ENCODE peak calls at places on chromosome 16, in eight cellular contexts. One of them, this sample, is unnamed.

GRCh38 chr16:24178496-24178895 is 77.6 kb upstream of the CACNG3 start:
- DNase-seq in GM23338: peak
- DNase-seq in GM12878: no peak
- DNase-seq in H1: peak
- DNase-seq in SK-N-SH: no peak
- DNase-seq in K562: peak
- DNase-seq in endothelial cell of umbilical vein: no peak
- DNase-seq in HepG2: no peak
- DNase-seq in this sample: no peak

GRCh38 chr16:73365010-73365409 is 317.1 kb upstream of the ZFHX3 start:
- DNase-seq in GM23338: no peak
- DNase-seq in GM12878: no peak
- DNase-seq in H1: no peak
- DNase-seq in SK-N-SH: peak
- DNase-seq in K562: no peak
- DNase-seq in endothelial cell of umbilical vein: no peak
- DNase-seq in HepG2: no peak
- DNase-seq in this sample: no peak

GRCh38 chr16:72109300-72109699 is 15.7 kb downstream of the DHX38 start:
- DNase-seq in GM23338: no peak
- DNase-seq in GM12878: no peak
- DNase-seq in H1: no peak
- DNase-seq in SK-N-SH: no peak
- DNase-seq in K562: no peak
- DNase-seq in endothelial cell of umbilical vein: no peak
- DNase-seq in HepG2: no peak
- DNase-seq in this sample: no peak

GRCh38 chr16:88700636-88701482 is 5.3 kb downstream of the RNF166 start:
- DNase-seq in GM23338: no peak
- DNase-seq in GM12878: peak
- DNase-seq in H1: no peak
- DNase-seq in SK-N-SH: no peak
- DNase-seq in K562: peak
- DNase-seq in endothelial cell of umbilical vein: peak
- DNase-seq in HepG2: peak
- DNase-seq in this sample: no peak

GRCh38 chr16:8718753-8719386 is 44.5 kb downstream of the ABAT start:
- DNase-seq in GM23338: no peak
- DNase-seq in GM12878: no peak
- DNase-seq in H1: no peak
- DNase-seq in SK-N-SH: no peak
- DNase-seq in K562: no peak
- DNase-seq in endothelial cell of umbilical vein: no peak
- DNase-seq in HepG2: no peak
- DNase-seq in this sample: no peak

GRCh38 chr16:81778861-81779539 is at the start of gene PLCG2:
- DNase-seq in GM23338: peak
- DNase-seq in GM12878: no peak
- DNase-seq in H1: peak
- DNase-seq in SK-N-SH: peak
- DNase-seq in K562: peak
- DNase-seq in endothelial cell of umbilical vein: peak
- DNase-seq in HepG2: no peak
- DNase-seq in this sample: peak

GRCh38 chr16:72995151-72995881 is 52.6 kb downstream of the ZFHX3 start:
- DNase-seq in GM23338: peak
- DNase-seq in GM12878: no peak
- DNase-seq in H1: peak
- DNase-seq in SK-N-SH: peak
- DNase-seq in K562: peak
- DNase-seq in endothelial cell of umbilical vein: no peak
- DNase-seq in HepG2: no peak
- DNase-seq in this sample: no peak

GRCh38 chr16:54952195-54952594 is 21.5 kb downstream of the IRX5 start:
- DNase-seq in GM23338: no peak
- DNase-seq in GM12878: no peak
- DNase-seq in H1: no peak
- DNase-seq in SK-N-SH: no peak
- DNase-seq in K562: no peak
- DNase-seq in endothelial cell of umbilical vein: no peak
- DNase-seq in HepG2: no peak
- DNase-seq in this sample: no peak

GRCh38 chr16:27367463-27368357 is 34.3 kb upstream of the IL21R start:
- DNase-seq in GM23338: peak
- DNase-seq in GM12878: peak
- DNase-seq in H1: peak
- DNase-seq in SK-N-SH: peak
- DNase-seq in K562: peak
- DNase-seq in endothelial cell of umbilical vein: peak
- DNase-seq in HepG2: peak
- DNase-seq in this sample: peak

GRCh38 chr16:29784901-29785500 is 5.5 kb upstream of the KIF22 start:
- DNase-seq in GM23338: peak
- DNase-seq in GM12878: no peak
- DNase-seq in H1: peak
- DNase-seq in SK-N-SH: no peak
- DNase-seq in K562: peak
- DNase-seq in endothelial cell of umbilical vein: peak
- DNase-seq in HepG2: no peak
- DNase-seq in this sample: no peak

GRCh38 chr16:71230122-71230845 is at the start of gene HYDIN:
- DNase-seq in GM23338: peak
- DNase-seq in GM12878: no peak
- DNase-seq in H1: peak
- DNase-seq in SK-N-SH: peak
- DNase-seq in K562: peak
- DNase-seq in endothelial cell of umbilical vein: peak
- DNase-seq in HepG2: peak
- DNase-seq in this sample: no peak

GRCh38 chr16:12067714-12068401 is 91.3 kb downstream of the SNX29 start:
- DNase-seq in GM23338: peak
- DNase-seq in GM12878: no peak
- DNase-seq in H1: peak
- DNase-seq in SK-N-SH: peak
- DNase-seq in K562: peak
- DNase-seq in endothelial cell of umbilical vein: peak
- DNase-seq in HepG2: peak
- DNase-seq in this sample: peak

GRCh38 chr16:11183035-11183812 is 72.8 kb downstream of the SOCS1 start:
- DNase-seq in GM23338: peak
- DNase-seq in GM12878: peak
- DNase-seq in H1: peak
- DNase-seq in SK-N-SH: no peak
- DNase-seq in K562: no peak
- DNase-seq in endothelial cell of umbilical vein: no peak
- DNase-seq in HepG2: no peak
- DNase-seq in this sample: no peak

GRCh38 chr16:80591071-80591935 is 50.5 kb downstream of the DYNLRB2 start:
- DNase-seq in GM23338: no peak
- DNase-seq in GM12878: no peak
- DNase-seq in H1: no peak
- DNase-seq in SK-N-SH: no peak
- DNase-seq in K562: no peak
- DNase-seq in endothelial cell of umbilical vein: no peak
- DNase-seq in HepG2: no peak
- DNase-seq in this sample: no peak

GRCh38 chr16:12497558-12497957 is 306.1 kb downstream of the CPPED1 start:
- DNase-seq in GM23338: no peak
- DNase-seq in GM12878: no peak
- DNase-seq in H1: no peak
- DNase-seq in SK-N-SH: no peak
- DNase-seq in K562: no peak
- DNase-seq in endothelial cell of umbilical vein: no peak
- DNase-seq in HepG2: no peak
- DNase-seq in this sample: no peak

GRCh38 chr16:81581107-81581506 is 136.5 kb downstream of the CMIP start:
- DNase-seq in GM23338: no peak
- DNase-seq in GM12878: no peak
- DNase-seq in H1: no peak
- DNase-seq in SK-N-SH: no peak
- DNase-seq in K562: no peak
- DNase-seq in endothelial cell of umbilical vein: no peak
- DNase-seq in HepG2: no peak
- DNase-seq in this sample: no peak

GRCh38 chr16:81181013-81181720 is 57.3 kb upstream of the BCO1 start:
- DNase-seq in GM23338: peak
- DNase-seq in GM12878: no peak
- DNase-seq in H1: peak
- DNase-seq in SK-N-SH: no peak
- DNase-seq in K562: peak
- DNase-seq in endothelial cell of umbilical vein: peak
- DNase-seq in HepG2: peak
- DNase-seq in this sample: peak

GRCh38 chr16:72924918-72925630 is 122.9 kb downstream of the ZFHX3 start:
- DNase-seq in GM23338: no peak
- DNase-seq in GM12878: no peak
- DNase-seq in H1: no peak
- DNase-seq in SK-N-SH: no peak
- DNase-seq in K562: no peak
- DNase-seq in endothelial cell of umbilical vein: no peak
- DNase-seq in HepG2: peak
- DNase-seq in this sample: no peak

GRCh38 chr16:12258806-12259205 is 282.3 kb downstream of the SNX29 start:
- DNase-seq in GM23338: no peak
- DNase-seq in GM12878: no peak
- DNase-seq in H1: no peak
- DNase-seq in SK-N-SH: no peak
- DNase-seq in K562: no peak
- DNase-seq in endothelial cell of umbilical vein: no peak
- DNase-seq in HepG2: no peak
- DNase-seq in this sample: no peak

DNA sequence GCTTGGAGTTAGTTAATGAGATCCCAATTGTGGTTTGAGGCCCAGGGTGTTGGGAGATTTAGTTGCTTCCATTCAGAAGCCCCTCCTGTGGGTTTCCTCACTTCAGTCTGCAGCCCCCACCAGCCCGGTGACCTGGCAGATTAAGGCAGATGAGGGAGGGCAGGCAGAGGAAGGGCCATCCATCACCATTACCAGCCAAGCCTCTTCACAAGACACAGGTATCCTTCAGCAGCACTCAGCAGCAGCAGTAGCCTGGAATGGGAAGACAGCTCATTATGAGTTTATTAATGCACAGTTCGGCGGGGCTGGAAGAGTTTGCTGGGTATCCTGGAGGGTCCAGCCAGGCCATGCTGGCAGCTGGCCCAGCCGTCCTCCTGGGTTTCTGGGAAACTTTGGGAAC is 90.0 kb upstream of the GPRC5B start:
- DNase-seq in GM23338: no peak
- DNase-seq in GM12878: no peak
- DNase-seq in H1: no peak
- DNase-seq in SK-N-SH: no peak
- DNase-seq in K562: no peak
- DNase-seq in endothelial cell of umbilical vein: no peak
- DNase-seq in HepG2: no peak
- DNase-seq in this sample: no peak
- H3K4me2 ChIP-seq in GM23338: no peak
- H3K4me2 ChIP-seq in GM12878: no peak
- H3K4me2 ChIP-seq in H1: no peak
- H3K4me2 ChIP-seq in SK-N-SH: no peak
- H3K4me2 ChIP-seq in K562: no peak
- H3K4me2 ChIP-seq in endothelial cell of umbilical vein: no peak
- H3K4me2 ChIP-seq in HepG2: no peak
- H3K4me2 ChIP-seq in this sample: no peak

GRCh38 chr16:3057181-3058166 is 8.0 kb upstream of the IL32 start:
- DNase-seq in GM23338: peak
- DNase-seq in GM12878: no peak
- DNase-seq in H1: no peak
- DNase-seq in SK-N-SH: no peak
- DNase-seq in K562: no peak
- DNase-seq in endothelial cell of umbilical vein: no peak
- DNase-seq in HepG2: no peak
- DNase-seq in this sample: no peak

GRCh38 chr16:3059723-3060242 is 5.7 kb upstream of the IL32 start:
- DNase-seq in GM23338: no peak
- DNase-seq in GM12878: no peak
- DNase-seq in H1: no peak
- DNase-seq in SK-N-SH: no peak
- DNase-seq in K562: no peak
- DNase-seq in endothelial cell of umbilical vein: no peak
- DNase-seq in HepG2: no peak
- DNase-seq in this sample: no peak

GRCh38 chr16:3060339-3061127 is 4.9 kb upstream of the IL32 start:
- DNase-seq in GM23338: no peak
- DNase-seq in GM12878: no peak
- DNase-seq in H1: no peak
- DNase-seq in SK-N-SH: no peak
- DNase-seq in K562: no peak
- DNase-seq in endothelial cell of umbilical vein: no peak
- DNase-seq in HepG2: no peak
- DNase-seq in this sample: no peak

GRCh38 chr16:3058173-3059030 is 7.0 kb upstream of the IL32 start:
- DNase-seq in GM23338: peak
- DNase-seq in GM12878: no peak
- DNase-seq in H1: peak
- DNase-seq in SK-N-SH: peak
- DNase-seq in K562: peak
- DNase-seq in endothelial cell of umbilical vein: no peak
- DNase-seq in HepG2: peak
- DNase-seq in this sample: peak

GRCh38 chr16:3059041-3059722 is 6.3 kb upstream of the IL32 start:
- DNase-seq in GM23338: peak
- DNase-seq in GM12878: no peak
- DNase-seq in H1: peak
- DNase-seq in SK-N-SH: peak
- DNase-seq in K562: peak
- DNase-seq in endothelial cell of umbilical vein: peak
- DNase-seq in HepG2: peak
- DNase-seq in this sample: peak
- TF ChIP-seq POLR2AphosphoS5 in GM23338: peak
- TF ChIP-seq POLR2AphosphoS5 in GM12878: no peak
- TF ChIP-seq POLR2AphosphoS5 in H1: no peak
- TF ChIP-seq POLR2AphosphoS5 in SK-N-SH: peak
- TF ChIP-seq POLR2AphosphoS5 in K562: peak
- TF ChIP-seq POLR2AphosphoS5 in endothelial cell of umbilical vein: peak
- TF ChIP-seq POLR2AphosphoS5 in HepG2: peak
- TF ChIP-seq POLR2AphosphoS5 in this sample: peak

DNA sequence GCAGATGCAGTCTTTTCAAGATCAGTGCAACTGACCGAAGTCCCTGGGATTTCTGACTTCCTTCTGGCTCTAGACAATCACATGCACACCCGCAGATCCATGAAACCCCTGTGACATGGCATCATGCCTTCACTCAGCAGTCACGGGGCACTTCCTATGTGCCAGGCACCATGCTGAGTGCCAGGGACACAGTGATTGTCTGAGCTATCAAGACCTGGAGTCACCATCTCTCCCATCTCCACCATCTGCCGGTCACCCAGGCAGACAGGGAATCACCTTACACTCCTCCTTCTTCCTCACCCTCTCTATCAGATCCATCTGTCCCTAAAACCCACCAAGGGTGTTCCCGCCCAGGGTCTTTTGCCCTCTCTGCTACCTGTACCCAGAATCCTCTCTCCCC is 5.3 kb downstream of the BEAN1 start:
- DNase-seq in GM23338: no peak
- DNase-seq in GM12878: no peak
- DNase-seq in H1: no peak
- DNase-seq in SK-N-SH: no peak
- DNase-seq in K562: no peak
- DNase-seq in endothelial cell of umbilical vein: no peak
- DNase-seq in HepG2: no peak
- DNase-seq in this sample: no peak
- H3K4me2 ChIP-seq in GM23338: no peak
- H3K4me2 ChIP-seq in GM12878: no peak
- H3K4me2 ChIP-seq in H1: no peak
- H3K4me2 ChIP-seq in SK-N-SH: no peak
- H3K4me2 ChIP-seq in K562: no peak
- H3K4me2 ChIP-seq in endothelial cell of umbilical vein: no peak
- H3K4me2 ChIP-seq in HepG2: peak
- H3K4me2 ChIP-seq in this sample: no peak

GRCh38 chr16:84648595-84649510 is 542 bp downstream of the KLHL36 start:
- DNase-seq in GM23338: peak
- DNase-seq in GM12878: no peak
- DNase-seq in H1: peak
- DNase-seq in SK-N-SH: peak
- DNase-seq in K562: peak
- DNase-seq in endothelial cell of umbilical vein: no peak
- DNase-seq in HepG2: no peak
- DNase-seq in this sample: no peak
- TF ChIP-seq POLR2AphosphoS5 in GM23338: no peak
- TF ChIP-seq POLR2AphosphoS5 in GM12878: peak
- TF ChIP-seq POLR2AphosphoS5 in H1: no peak
- TF ChIP-seq POLR2AphosphoS5 in SK-N-SH: no peak
- TF ChIP-seq POLR2AphosphoS5 in K562: no peak
- TF ChIP-seq POLR2AphosphoS5 in endothelial cell of umbilical vein: no peak
- TF ChIP-seq POLR2AphosphoS5 in HepG2: no peak
- TF ChIP-seq POLR2AphosphoS5 in this sample: no peak